ENCODE peak calls at places on chromosomes 12 and 14, in eight cellular contexts. V is RWPE1, O is HL-60, X is fibroblast of pulmonary artery, K is cardiac muscle cell, Y is stomach, R is PC-3, H is GM10248. Q is an unnamed sample.

GRCh38 chr14:26687438-26687837 is 89.6 kb upstream of the NOVA1 start:
- DNase-seq in V (no peak), O (no peak), X (no peak), K (no peak), Y (no peak), R (no peak), H (no peak), Q (no peak)

GRCh38 chr14:39265032-39265431 is 31.3 kb downstream of the MIA2 start:
- DNase-seq in V (no peak), O (peak), X (peak), K (peak), Y (no peak), R (peak), H (no peak), Q (no peak)

GRCh38 chr12:1203735-1204019 is 212.7 kb downstream of the ERC1 start:
- DNase-seq in V (no peak), O (no peak), X (no peak), K (no peak), Y (no peak), R (no peak), H (no peak), Q (no peak)

GRCh38 chr12:131242741-131243496 is 289.2 kb downstream of the ADGRD1 start:
- DNase-seq in V (peak), O (peak), X (no peak), K (no peak), Y (no peak), R (peak), H (no peak), Q (no peak)

GRCh38 chr14:90816686-90817436 is 631 bp upstream of the TTC7B start:
- DNase-seq in V (no peak), O (no peak), X (no peak), K (no peak), Y (no peak), R (no peak), H (no peak), Q (no peak)

GRCh38 chr14:68781161-68782021 is 11.5 kb downstream of the ZFP36L1 start:
- DNase-seq in V (no peak), O (no peak), X (no peak), K (no peak), Y (peak), R (no peak), H (no peak), Q (no peak)

GRCh38 chr12:59164991-59165718 is 244.9 kb upstream of the LRIG3 start:
- DNase-seq in V (peak), O (no peak), X (peak), K (peak), Y (no peak), R (peak), H (no peak), Q (no peak)

GRCh38 chr14:51167587-51168219 is 72.3 kb upstream of the TMX1 start:
- DNase-seq in V (no peak), O (peak), X (peak), K (no peak), Y (no peak), R (peak), H (no peak), Q (no peak)

GRCh38 chr12:89328483-89329030 is 23.7 kb downstream of the DUSP6 start:
- DNase-seq in V (no peak), O (no peak), X (no peak), K (no peak), Y (no peak), R (no peak), H (no peak), Q (no peak)

GRCh38 chr14:24858684-24859083 is 191.3 kb downstream of the STXBP6 start:
- DNase-seq in V (no peak), O (no peak), X (no peak), K (no peak), Y (no peak), R (no peak), H (no peak), Q (no peak)

GRCh38 chr12:93197067-93197593 is 180.6 kb upstream of the NUDT4 start:
- DNase-seq in V (no peak), O (no peak), X (peak), K (no peak), Y (no peak), R (peak), H (no peak), Q (no peak)

GRCh38 chr12:9687228-9687627 is 17.7 kb downstream of the CLEC2D start:
- DNase-seq in V (no peak), O (no peak), X (no peak), K (no peak), Y (no peak), R (peak), H (no peak), Q (no peak)

GRCh38 chr14:68079941-68080697 is 260.5 kb downstream of the RAD51B start:
- DNase-seq in V (no peak), O (no peak), X (no peak), K (no peak), Y (no peak), R (no peak), H (no peak), Q (no peak)

GRCh38 chr12:109625131-109625559 is 51.6 kb downstream of the MVK start:
- DNase-seq in V (peak), O (no peak), X (peak), K (no peak), Y (no peak), R (peak), H (no peak), Q (no peak)

GRCh38 chr12:79183946-79184345 is 319.4 kb downstream of the SYT1 start:
- DNase-seq in V (no peak), O (no peak), X (peak), K (no peak), Y (no peak), R (no peak), H (no peak), Q (no peak)

GRCh38 chr12:3534511-3534910 is 43.5 kb downstream of the PRMT8 start:
- DNase-seq in V (no peak), O (no peak), X (no peak), K (no peak), Y (no peak), R (no peak), H (no peak), Q (no peak)

GRCh38 chr12:6612652-6613014 is 5.5 kb upstream of the CHD4 start:
- DNase-seq in V (no peak), O (no peak), X (no peak), K (no peak), Y (no peak), R (no peak), H (no peak), Q (no peak)

GRCh38 chr12:107091381-107091780 is 2.0 kb downstream of the CRY1 start:
- DNase-seq in V (peak), O (no peak), X (peak), K (no peak), Y (no peak), R (peak), H (no peak), Q (no peak)

GRCh38 chr12:58503731-58504520 is 416.4 kb downstream of the LRIG3 start:
- DNase-seq in V (no peak), O (no peak), X (peak), K (no peak), Y (no peak), R (no peak), H (no peak), Q (no peak)

GRCh38 chr12:55822228-55822627 is 4.4 kb downstream of the ORMDL2 start:
- DNase-seq in V (peak), O (no peak), X (no peak), K (peak), Y (no peak), R (peak), H (no peak), Q (peak)

GRCh38 chr12:127642208-127642607 is 624.8 kb upstream of the TMEM132C start:
- DNase-seq in V (no peak), O (no peak), X (no peak), K (no peak), Y (no peak), R (no peak), H (no peak), Q (no peak)

GRCh38 chr12:27970981-27971489 is 1.5 kb downstream of the PTHLH start:
- DNase-seq in V (peak), O (no peak), X (no peak), K (peak), Y (no peak), R (peak), H (no peak), Q (no peak)

GRCh38 chr12:124501827-124502226 is 65.6 kb downstream of the NCOR2 start:
- DNase-seq in V (no peak), O (no peak), X (no peak), K (no peak), Y (no peak), R (no peak), H (no peak), Q (no peak)

GRCh38 chr14:52429451-52429850 is 115.3 kb downstream of the PTGER2 start:
- DNase-seq in V (peak), O (no peak), X (no peak), K (no peak), Y (no peak), R (peak), H (no peak), Q (no peak)

GRCh38 chr12:3119192-3119744 is 42.1 kb downstream of the TSPAN9 start:
- DNase-seq in V (no peak), O (no peak), X (peak), K (no peak), Y (no peak), R (no peak), H (no peak), Q (peak)

GRCh38 chr14:94143711-94144110 is 14.3 kb upstream of the IFI27L2 start:
- DNase-seq in V (no peak), O (no peak), X (no peak), K (no peak), Y (no peak), R (no peak), H (no peak), Q (no peak)

GRCh38 chr12:18262514-18262913 is 1.2 kb downstream of the PIK3C2G start:
- DNase-seq in V (peak), O (no peak), X (no peak), K (no peak), Y (no peak), R (peak), H (no peak), Q (no peak)

GRCh38 chr12:108839011-108839889 is 18.1 kb downstream of the SSH1 start:
- DNase-seq in V (no peak), O (no peak), X (peak), K (no peak), Y (no peak), R (no peak), H (no peak), Q (no peak)

GRCh38 chr14:82075566-82075965 is 541.9 kb upstream of the SEL1L start:
- DNase-seq in V (peak), O (peak), X (peak), K (peak), Y (peak), R (peak), H (peak), Q (no peak)

GRCh38 chr12:121253638-121254335 is 42.7 kb downstream of the CAMKK2 start:
- DNase-seq in V (no peak), O (no peak), X (no peak), K (no peak), Y (no peak), R (no peak), H (no peak), Q (no peak)

DNA sequence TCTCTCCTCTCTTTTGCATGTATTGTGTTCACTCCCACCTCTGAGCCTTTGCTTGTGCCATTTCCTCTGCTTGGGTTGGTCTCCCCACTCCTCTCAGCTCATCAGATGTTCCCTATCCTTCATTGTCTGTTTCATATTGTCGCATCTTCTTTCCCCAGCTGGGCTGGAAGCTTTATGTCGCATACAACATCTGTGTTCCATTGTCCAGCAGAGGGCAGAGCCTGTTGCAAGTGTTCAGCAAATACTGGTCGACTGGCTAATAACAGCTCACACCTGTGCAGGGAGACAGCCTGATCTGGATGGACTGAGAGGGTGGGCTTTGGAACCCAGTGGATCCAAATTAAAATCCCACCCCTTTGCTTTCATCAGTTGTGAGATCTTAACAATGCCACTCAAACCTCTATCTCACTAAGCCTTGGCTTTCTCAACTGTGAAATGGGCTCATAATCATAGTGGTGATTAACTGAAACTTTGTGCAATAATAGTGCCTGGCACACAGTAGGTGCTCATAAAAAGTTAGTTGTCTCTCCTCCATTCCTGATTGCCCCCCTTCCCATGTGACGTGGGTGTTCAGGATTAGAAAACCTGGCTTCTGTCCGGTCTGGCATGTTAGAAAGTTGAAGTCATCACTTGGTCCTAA is 75.8 kb downstream of the RIN3 start:
- DNase-seq in V (no peak), O (no peak), X (peak), K (peak), Y (no peak), R (peak), H (no peak), Q (no peak)
- TF ChIP-seq CTCF in V (no peak), O (no peak), X (peak), K (peak), Y (no peak), R (peak), H (peak), Q (peak)

GRCh38 chr12:31009976-31010375 is 63.7 kb upstream of the DDX11 start:
- DNase-seq in V (no peak), O (no peak), X (no peak), K (no peak), Y (no peak), R (no peak), H (no peak), Q (no peak)

GRCh38 chr12:31008961-31009840 is 64.5 kb upstream of the DDX11 start:
- DNase-seq in V (no peak), O (no peak), X (no peak), K (no peak), Y (no peak), R (no peak), H (no peak), Q (no peak)

GRCh38 chr12:31011336-31011735 is 62.3 kb upstream of the DDX11 start:
- DNase-seq in V (no peak), O (no peak), X (no peak), K (no peak), Y (no peak), R (no peak), H (no peak), Q (no peak)

GRCh38 chr12:31015215-31015614 is 58.4 kb upstream of the DDX11 start:
- DNase-seq in V (no peak), O (no peak), X (no peak), K (no peak), Y (no peak), R (no peak), H (no peak), Q (no peak)

DNA sequence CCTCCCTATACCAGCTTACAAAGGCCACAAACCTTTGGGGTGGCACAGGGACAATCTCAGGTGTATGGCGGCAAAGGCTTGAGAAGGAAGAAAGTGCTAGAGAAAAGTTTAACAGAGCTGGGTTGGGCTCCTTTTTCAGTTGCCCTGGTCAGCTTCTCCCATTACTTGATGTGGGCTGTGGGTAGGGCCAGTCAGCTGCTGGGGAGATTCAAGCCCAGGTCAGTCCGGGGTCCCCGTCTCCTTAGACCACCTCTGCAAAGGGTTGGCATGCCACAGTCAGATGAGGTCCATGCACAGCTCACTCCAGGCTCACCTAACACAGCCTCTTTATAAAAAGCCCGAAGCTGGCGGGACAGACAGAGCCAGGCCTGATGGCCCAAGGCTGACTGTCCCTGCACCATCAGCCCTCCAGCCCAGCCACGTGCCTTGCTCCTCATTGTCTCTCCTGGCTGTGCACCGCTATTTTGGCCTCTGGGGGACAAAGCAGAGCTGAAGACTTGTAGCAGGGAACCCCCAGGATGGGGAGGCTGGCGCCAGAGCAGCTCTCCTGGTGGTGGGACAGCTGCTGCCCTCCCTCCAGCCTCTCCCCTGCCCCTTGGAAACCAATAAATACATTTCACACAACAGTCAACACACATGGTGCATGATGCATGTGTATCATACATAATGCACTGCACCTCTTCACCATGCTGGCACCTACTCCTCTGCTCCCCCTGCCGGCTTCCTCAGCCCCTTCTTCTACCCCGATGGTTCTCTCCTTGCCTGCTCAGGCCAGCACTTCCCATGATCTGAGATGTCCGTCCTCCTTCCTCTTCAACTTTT is 61.7 kb upstream of the DDX11 start:
- DNase-seq in V (no peak), O (no peak), X (no peak), K (no peak), Y (no peak), R (no peak), H (no peak), Q (peak)
- TF ChIP-seq CTCF in V (no peak), O (no peak), X (peak), K (peak), Y (no peak), R (no peak), H (peak), Q (no peak)

GRCh38 chr12:26058308-26058707 is 66.5 kb downstream of the BHLHE41 start:
- DNase-seq in V (no peak), O (no peak), X (no peak), K (no peak), Y (no peak), R (peak), H (peak), Q (no peak)
- TF ChIP-seq CTCF in V (no peak), O (no peak), X (no peak), K (no peak), Y (no peak), R (peak), H (no peak), Q (peak)

GRCh38 chr14:73266317-73266716 is 29.0 kb downstream of the PAPLN start:
- DNase-seq in V (no peak), O (no peak), X (no peak), K (no peak), Y (no peak), R (no peak), H (no peak), Q (no peak)

GRCh38 chr14:73267474-73267873 is 30.2 kb downstream of the PAPLN start:
- DNase-seq in V (no peak), O (no peak), X (no peak), K (no peak), Y (no peak), R (no peak), H (no peak), Q (no peak)

GRCh38 chr14:73273799-73274198 is 36.5 kb downstream of the PAPLN start:
- DNase-seq in V (no peak), O (no peak), X (no peak), K (no peak), Y (no peak), R (no peak), H (no peak), Q (no peak)

GRCh38 chr14:73272393-73272792 is 35.1 kb downstream of the PAPLN start:
- DNase-seq in V (no peak), O (no peak), X (no peak), K (no peak), Y (no peak), R (no peak), H (no peak), Q (no peak)

DNA sequence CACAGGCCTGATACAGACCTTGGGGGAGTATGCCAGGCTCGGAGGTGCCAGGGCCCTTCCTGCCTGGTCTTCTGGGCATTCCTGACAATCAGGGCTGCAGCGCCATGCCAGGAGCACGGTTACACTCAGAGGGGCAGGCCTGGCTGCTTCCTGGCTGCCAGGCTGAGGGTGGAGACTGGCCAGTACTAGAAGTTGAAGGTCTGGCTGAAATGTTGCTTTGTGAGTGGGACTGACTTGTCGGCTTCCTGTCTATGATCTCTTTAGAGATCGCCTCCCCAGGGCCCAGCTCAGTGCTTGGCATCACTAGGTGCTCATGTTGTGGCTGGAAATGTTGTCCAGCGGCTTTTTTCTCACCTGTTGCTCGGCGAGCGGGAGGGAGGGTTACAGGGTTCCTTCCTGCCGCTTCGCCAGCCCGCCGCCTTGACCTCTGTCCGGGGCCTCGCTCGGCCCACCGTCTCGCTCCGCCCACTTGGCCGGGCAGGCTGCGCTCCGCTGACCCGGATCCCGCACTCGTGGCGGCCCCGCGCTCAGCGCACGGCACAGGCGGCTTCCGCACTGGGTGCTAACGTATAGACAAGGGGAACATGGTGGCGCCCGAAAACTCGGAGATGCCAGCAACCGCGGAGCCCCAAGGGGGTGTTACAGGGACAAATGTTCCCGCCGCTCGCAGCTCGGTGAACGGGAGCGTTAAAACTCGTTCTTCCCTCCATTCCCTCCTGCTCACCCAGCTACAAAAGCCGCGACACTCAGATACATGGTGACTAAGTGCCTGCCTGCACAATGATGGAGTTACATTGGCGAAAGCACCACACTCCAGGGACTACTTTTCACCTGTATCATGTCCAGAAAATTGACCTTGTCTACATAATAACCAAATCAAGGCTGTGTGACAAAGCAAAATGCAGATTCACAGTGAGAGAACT is 32.7 kb downstream of the PAPLN start:
- DNase-seq in V (no peak), O (peak), X (peak), K (peak), Y (peak), R (no peak), H (peak), Q (no peak)
- TF ChIP-seq CTCF in V (no peak), O (no peak), X (no peak), K (no peak), Y (no peak), R (no peak), H (no peak), Q (no peak)

GRCh38 chr14:21072781-21073339 is 2.8 kb downstream of the ARHGEF40 start:
- DNase-seq in V (no peak), O (no peak), X (no peak), K (no peak), Y (peak), R (no peak), H (no peak), Q (no peak)

GRCh38 chr14:21070610-21071224 is 613 bp downstream of the ARHGEF40 start:
- DNase-seq in V (peak), O (peak), X (peak), K (peak), Y (no peak), R (no peak), H (peak), Q (peak)

GRCh38 chr14:21071225-21072041 is 1.3 kb downstream of the ARHGEF40 start:
- DNase-seq in V (peak), O (peak), X (peak), K (peak), Y (peak), R (peak), H (peak), Q (peak)

GRCh38 chr14:21073921-21074320 is 3.8 kb downstream of the ARHGEF40 start:
- DNase-seq in V (no peak), O (no peak), X (no peak), K (no peak), Y (no peak), R (no peak), H (no peak), Q (no peak)

DNA sequence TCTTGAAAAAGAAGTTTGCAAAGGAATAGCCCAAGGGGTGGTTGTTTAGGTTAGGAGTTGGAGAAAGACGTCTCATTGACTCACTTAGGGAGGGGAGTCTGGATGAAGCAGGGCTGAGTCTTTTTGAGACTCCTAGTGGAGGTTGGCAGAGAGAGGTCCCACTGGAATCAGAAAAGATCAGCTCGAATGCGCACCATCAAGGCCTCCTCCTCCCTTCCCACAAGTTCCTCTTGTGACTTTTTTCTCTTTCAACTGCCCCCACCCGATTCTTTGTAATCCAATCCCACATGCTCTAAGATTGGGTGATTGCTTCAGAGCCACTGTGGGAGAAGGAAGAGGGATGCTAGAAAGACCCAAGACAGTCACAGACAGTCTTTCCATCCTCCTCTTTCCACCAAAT is 2.0 kb downstream of the ARHGEF40 start:
- DNase-seq in V (no peak), O (peak), X (peak), K (no peak), Y (no peak), R (no peak), H (no peak), Q (no peak)
- TF ChIP-seq CTCF in V (no peak), O (no peak), X (peak), K (no peak), Y (no peak), R (no peak), H (no peak), Q (peak)